ENCODE peak calls at places on chromosome 16, in ten cellular contexts. W is IMR-90; R is breast epithelium; N is lower leg skin; K is NB4; Y is gastrocnemius medialis; X is neural progenitor cell; U is SK-N-SH; Q is CD8-positive, alpha-beta T cell; C is PC-9. P is an unnamed sample.
A peak's percentile ranks its signal among the peaks of the same experiment; 100 is the strongest.

GRCh38 chr16:54193656-54194007 is 93.0 kb downstream of the IRX3 start:
- DNase-seq in W (peak; percentile 25), R (peak; percentile 93), N (peak; percentile 80), K (peak; percentile 95), Y (peak; percentile 65), X (peak; percentile 83), U (peak; percentile 90), Q (no peak), C (peak; percentile 84), P (peak; percentile 81)

GRCh38 chr16:47976609-47977180 is 179.1 kb downstream of the ABCC12 start:
- DNase-seq in W (no peak), R (no peak), N (no peak), K (no peak), Y (no peak), X (no peak), U (no peak), Q (no peak), C (no peak), P (no peak)

GRCh38 chr16:46927273-46927672 is 43.1 kb downstream of the GPT2 start:
- DNase-seq in W (no peak), R (no peak), N (no peak), K (no peak), Y (peak; percentile 40), X (no peak), U (no peak), Q (no peak), C (no peak), P (no peak)

GRCh38 chr16:89188064-89188441 is 12.3 kb downstream of the SLC22A31 start:
- DNase-seq in W (no peak), R (no peak), N (no peak), K (no peak), Y (no peak), X (peak; percentile 2), U (no peak), Q (no peak), C (no peak), P (no peak)

GRCh38 chr16:20675488-20676267 is 21.8 kb downstream of the ACSM1 start:
- DNase-seq in W (no peak), R (no peak), N (peak; percentile 35), K (no peak), Y (no peak), X (peak; percentile 15), U (no peak), Q (no peak), C (peak; percentile 76), P (peak; percentile 12)

GRCh38 chr16:12426122-12426521 is 377.6 kb downstream of the CPPED1 start:
- DNase-seq in W (peak; percentile 26), R (no peak), N (no peak), K (no peak), Y (no peak), X (peak; percentile 69), U (peak; percentile 54), Q (no peak), C (no peak), P (peak; percentile 21)

GRCh38 chr16:89721644-89722391 is 481 bp downstream of the ZNF276 start:
- DNase-seq in W (peak; percentile 34), R (no peak), N (peak; percentile 46), K (peak; percentile 90), Y (peak; percentile 31), X (peak; percentile 62), U (peak; percentile 75), Q (peak; percentile 83), C (peak; percentile 62), P (peak; percentile 58)

GRCh38 chr16:86232496-86232895 is 277.8 kb upstream of the FOXF1 start:
- DNase-seq in W (no peak), R (no peak), N (no peak), K (no peak), Y (no peak), X (no peak), U (no peak), Q (no peak), C (no peak), P (no peak)

GRCh38 chr16:24054649-24055560 is 201.2 kb upstream of the CACNG3 start:
- DNase-seq in W (no peak), R (no peak), N (no peak), K (peak; percentile 17), Y (no peak), X (peak; percentile 81), U (no peak), Q (no peak), C (no peak), P (no peak)

GRCh38 chr16:268141-269053 is 7.3 kb downstream of the RGS11 start:
- DNase-seq in W (no peak), R (no peak), N (no peak), K (no peak), Y (no peak), X (no peak), U (no peak), Q (no peak), C (peak; percentile 44), P (no peak)

GRCh38 chr16:67548265-67549126 is 13.8 kb upstream of the CTCF start:
- DNase-seq in W (no peak), R (no peak), N (no peak), K (peak; percentile 50), Y (no peak), X (no peak), U (no peak), Q (no peak), C (no peak), P (no peak)

GRCh38 chr16:84212631-84213030 is 21.7 kb downstream of the ADAD2 start:
- DNase-seq in W (no peak), R (no peak), N (no peak), K (no peak), Y (no peak), X (no peak), U (no peak), Q (no peak), C (no peak), P (no peak)

GRCh38 chr16:67647111-67647651 is 2.2 kb downstream of the CARMIL2 start:
- DNase-seq in W (no peak), R (no peak), N (no peak), K (no peak), Y (no peak), X (no peak), U (peak; percentile 32), Q (no peak), C (no peak), P (no peak)

GRCh38 chr16:49528564-49529150 is 155.1 kb downstream of the C16orf78 start:
- DNase-seq in W (no peak), R (no peak), N (no peak), K (no peak), Y (no peak), X (no peak), U (peak; percentile 48), Q (no peak), C (no peak), P (no peak)

GRCh38 chr16:1557074-1557473 is 23.6 kb downstream of the TMEM204 start:
- DNase-seq in W (no peak), R (no peak), N (no peak), K (no peak), Y (no peak), X (no peak), U (no peak), Q (no peak), C (no peak), P (no peak)

GRCh38 chr16:85329059-85329812 is 217.0 kb upstream of the CIBAR2 start:
- DNase-seq in W (peak; percentile 41), R (no peak), N (no peak), K (peak; percentile 34), Y (no peak), X (peak; percentile 97), U (peak; percentile 73), Q (no peak), C (no peak), P (peak; percentile 65)

GRCh38 chr16:29710227-29711219 is 31.5 kb downstream of the QPRT start:
- DNase-seq in W (peak; percentile 79), R (no peak), N (no peak), K (peak; percentile 80), Y (no peak), X (peak; percentile 66), U (peak; percentile 61), Q (no peak), C (peak; percentile 44), P (peak; percentile 85)

GRCh38 chr16:1808691-1809090 is 15.2 kb upstream of the IGFALS start:
- DNase-seq in W (no peak), R (no peak), N (no peak), K (no peak), Y (no peak), X (no peak), U (no peak), Q (no peak), C (no peak), P (no peak)

GRCh38 chr16:56938664-56939513 is 6.9 kb downstream of the HERPUD1 start:
- DNase-seq in W (no peak), R (no peak), N (no peak), K (no peak), Y (no peak), X (no peak), U (no peak), Q (no peak), C (no peak), P (no peak)
- H3K4me3 ChIP-seq in W (no peak overlapping the region), R (no peak overlapping the region), N (no peak overlapping the region), K (no peak overlapping the region), Y (no peak overlapping the region), X (no peak overlapping the region), U (no peak overlapping the region), Q (no peak overlapping the region), C (no peak overlapping the region), P (no peak overlapping the region)

GRCh38 chr16:74766729-74767128 is 7.9 kb downstream of the FA2H start:
- DNase-seq in W (no peak), R (no peak), N (no peak), K (peak; percentile 42), Y (no peak), X (no peak), U (no peak), Q (no peak), C (no peak), P (no peak)
- TF ChIP-seq CTCF in W (no peak), R (no peak), N (no peak), K (peak; percentile 50), Y (no peak), X (peak; percentile 31), U (peak; percentile 14), Q (no peak), C (no peak), P (peak; percentile 8)

DNA sequence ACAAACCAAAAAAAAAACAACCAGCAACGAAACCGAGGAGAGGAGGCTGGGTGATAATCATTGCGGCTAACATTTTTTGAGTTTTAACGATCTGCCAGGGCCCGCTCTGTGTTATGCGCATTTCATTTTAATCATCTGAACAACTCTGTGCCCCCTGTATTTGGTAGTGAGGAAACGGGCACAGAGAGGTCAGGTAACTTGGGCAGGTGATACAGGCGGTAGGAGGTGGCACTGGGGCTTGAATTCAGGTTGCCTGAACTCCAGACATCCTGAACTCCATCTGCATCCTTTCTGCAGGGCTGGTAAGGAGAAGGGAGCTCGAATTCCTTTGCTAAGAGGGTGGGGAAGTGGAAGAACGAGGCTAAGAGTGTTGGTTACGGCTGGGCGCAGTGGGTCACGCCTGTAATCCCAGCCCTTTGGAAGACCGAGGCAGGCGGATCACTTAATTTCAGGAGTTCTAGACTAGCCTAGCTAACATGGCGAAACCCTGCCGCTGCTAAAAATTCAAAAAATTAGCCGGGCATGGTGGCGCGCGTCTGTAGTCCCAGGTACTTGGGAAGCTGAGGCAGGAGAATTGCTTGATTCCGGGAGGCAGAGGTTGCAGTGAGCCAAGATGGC is 1.1 kb downstream of the CLUAP1 start:
- DNase-seq in W (no peak), R (peak; percentile 10), N (no peak), K (no peak), Y (no peak), X (no peak), U (no peak), Q (no peak), C (no peak), P (no peak)
- H3K4me3 ChIP-seq in W (peak overlapping the region; percentile 59), R (peak overlapping the region; percentile 86), N (no peak overlapping the region), K (peak overlapping the region; percentile 95), Y (peak overlapping the region; percentile 91), X (peak overlapping the region; percentile 71), U (peak overlapping the region; percentile 85), Q (peak overlapping the region; percentile 84), C (peak overlapping the region; percentile 80), P (peak overlapping the region; percentile 94)

GRCh38 chr16:78689031-78689430 is 589.6 kb downstream of the WWOX start:
- DNase-seq in W (peak; percentile 1), R (no peak), N (no peak), K (no peak), Y (no peak), X (no peak), U (no peak), Q (no peak), C (no peak), P (no peak)
- TF ChIP-seq CTCF in W (no peak), R (no peak), N (no peak), K (no peak), Y (no peak), X (no peak), U (no peak), Q (no peak), C (no peak), P (no peak)